ENCODE peak calls at places on chromosome 6, in five cellular contexts. I is GM12865; F is sciatic nerve; B is AG09309; E is activated CD4-positive, alpha-beta T cell treated with anti-CD3 and anti-CD28 coated beads for 36 hours. X is an unnamed sample.

GRCh38 chr6:1577146-1577680 is 32.5 kb upstream of the FOXC1 start:
- DNase-seq in F (no peak), E (no peak), B (no peak), I (no peak), X (no peak)

GRCh38 chr6:166430269-166430668 is 47.5 kb upstream of the MPC1 start:
- DNase-seq in B (no peak), F (no peak), E (no peak), I (no peak), X (no peak)

GRCh38 chr6:127812985-127813681 is 87.7 kb downstream of the THEMIS start:
- DNase-seq in B (no peak), E (peak; percentile 71), I (no peak), F (no peak), X (peak; percentile 73)

GRCh38 chr6:150290429-150290828 is 78.4 kb upstream of the IYD start:
- DNase-seq in B (no peak), I (no peak), F (no peak), E (no peak), X (no peak)

GRCh38 chr6:158031445-158032353 is 50.0 kb downstream of the SYNJ2 start:
- DNase-seq in B (peak; percentile 57), I (peak; percentile 64), F (peak; percentile 72), E (peak; percentile 29), X (peak; percentile 85)

GRCh38 chr6:8731874-8732273 is 296.5 kb upstream of the SLC35B3 start:
- DNase-seq in I (peak; percentile 2), E (no peak), F (no peak), B (no peak), X (no peak)

GRCh38 chr6:158894192-158894591 is 75.0 kb upstream of the EZR start:
- DNase-seq in B (peak; percentile 53), F (no peak), I (no peak), E (no peak), X (no peak)

GRCh38 chr6:158008894-158009891 is 27.5 kb downstream of the SYNJ2 start:
- DNase-seq in E (peak; percentile 59), F (no peak), B (no peak), I (peak; percentile 42), X (peak; percentile 45)

GRCh38 chr6:13531956-13532355 is 42.4 kb upstream of the SIRT5 start:
- DNase-seq in I (no peak), E (no peak), F (no peak), B (no peak), X (no peak)

GRCh38 chr6:107879912-107880311 is 55.8 kb upstream of the SCML4 start:
- DNase-seq in I (no peak), B (no peak), F (no peak), E (no peak), X (no peak)

GRCh38 chr6:139923964-139924475 is 549.6 kb upstream of the CITED2 start:
- DNase-seq in E (no peak), I (no peak), F (no peak), B (no peak), X (no peak)

GRCh38 chr6:169896826-169897456 is 145.5 kb downstream of the ERMARD start:
- DNase-seq in I (no peak), B (no peak), F (no peak), E (no peak), X (no peak)

GRCh38 chr6:83151114-83151513 is 42.0 kb downstream of the PGM3 start:
- DNase-seq in B (no peak), E (no peak), F (no peak), I (no peak), X (no peak)

X was measured in activated CD8-positive, alpha-beta T cell treated with anti-CD3 and anti-CD28 coated beads for 36 hours.